ENCODE peak calls at places on chromosomes 16 and 17, in seven cellular contexts. C is lower leg skin; L is thyroid gland; N is aorta; D is cardiac muscle cell; T is thoracic aorta; G is CD8-positive, alpha-beta memory T cell. Y is an unnamed sample.

GRCh38 chr17:14427914-14428639 is 127.2 kb downstream of the HS3ST3B1 start:
- DNase-seq in C (no peak), L (peak; percentile 39), N (no peak), D (no peak), T (no peak), G (peak; percentile 73), Y (no peak)

GRCh38 chr17:31492880-31493655 is 101.6 kb downstream of the RAB11FIP4 start:
- DNase-seq in C (no peak), L (no peak), N (peak; percentile 76), D (no peak), T (no peak), G (no peak), Y (no peak)

GRCh38 chr17:29341726-29342125 is 47.8 kb upstream of the NUFIP2 start:
- DNase-seq in C (no peak), L (no peak), N (no peak), D (no peak), T (no peak), G (no peak), Y (peak; percentile 50)

GRCh38 chr16:70695351-70696070 is 9.7 kb upstream of the MTSS2 start:
- DNase-seq in C (no peak), L (peak; percentile 70), N (no peak), D (peak; percentile 67), T (no peak), G (peak; percentile 41), Y (no peak)

GRCh38 chr16:49559242-49559641 is 185.6 kb downstream of the C16orf78 start:
- DNase-seq in C (no peak), L (no peak), N (no peak), D (no peak), T (no peak), G (no peak), Y (no peak)

GRCh38 chr17:5580974-5581373 is 3.3 kb downstream of the NLRP1 start:
- DNase-seq in C (no peak), L (no peak), N (no peak), D (no peak), T (no peak), G (no peak), Y (no peak)

GRCh38 chr16:1430759-1431496 is at the start of gene PERCC1:
- DNase-seq in C (no peak), L (peak; percentile 63), N (no peak), D (no peak), T (no peak), G (no peak), Y (no peak)

GRCh38 chr17:38922538-38923291 is 2.7 kb upstream of the LASP1NB start:
- DNase-seq in C (peak; percentile 88), L (peak; percentile 93), N (peak; percentile 78), D (no peak), T (no peak), G (no peak), Y (peak; percentile 53)

GRCh38 chr16:17382949-17383348 is 87.8 kb downstream of the XYLT1 start:
- DNase-seq in C (no peak), L (no peak), N (no peak), D (no peak), T (no peak), G (no peak), Y (no peak)

GRCh38 chr17:56978441-56979090 is 635 bp downstream of the SCPEP1 start:
- DNase-seq in C (no peak), L (no peak), N (no peak), D (no peak), T (no peak), G (no peak), Y (peak; percentile 19)

GRCh38 chr17:56976941-56977570 is 875 bp upstream of the SCPEP1 start:
- DNase-seq in C (no peak), L (no peak), N (no peak), D (peak; percentile 47), T (no peak), G (no peak), Y (no peak)

GRCh38 chr17:56982312-56982711 is 4.4 kb downstream of the SCPEP1 start:
- DNase-seq in C (no peak), L (no peak), N (no peak), D (no peak), T (no peak), G (no peak), Y (no peak)

GRCh38 chr17:56977673-56978395 is at the start of gene SCPEP1:
- DNase-seq in C (peak; percentile 96), L (peak; percentile 87), N (peak; percentile 90), D (peak; percentile 93), T (peak; percentile 53), G (peak; percentile 71), Y (peak; percentile 68)

DNA sequence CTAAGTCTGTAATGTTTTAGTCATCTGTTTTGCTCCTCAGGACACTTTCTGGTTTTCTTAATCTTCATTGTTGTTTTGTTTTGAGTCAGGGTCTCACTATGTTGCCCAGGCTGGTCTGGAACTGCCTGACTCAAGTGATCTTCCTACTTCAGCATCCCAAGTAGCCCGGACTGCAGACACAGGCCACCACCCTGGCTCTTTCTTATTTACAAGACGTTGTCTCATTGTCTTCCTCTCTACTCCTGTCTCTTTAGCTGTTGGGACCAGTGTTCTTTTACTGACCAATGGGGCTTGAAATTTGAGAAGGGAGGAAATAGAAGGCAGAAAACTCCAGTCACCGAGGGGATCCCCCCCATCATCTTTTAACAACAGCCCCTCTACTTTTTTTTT is 1.2 kb downstream of the SCPEP1 start:
- DNase-seq in C (no peak), L (no peak), N (no peak), D (no peak), T (no peak), G (no peak), Y (no peak)
- H3K4me3 ChIP-seq in C (no peak overlapping the region), L (no peak overlapping the region), N (no peak overlapping the region), D (no peak overlapping the region), T (peak overlapping the region; percentile 93), G (no peak overlapping the region), Y (peak overlapping the region; percentile 58)

GRCh38 chr16:48246066-48246465 is 1.3 kb downstream of the ABCC11 start:
- DNase-seq in C (no peak), L (no peak), N (no peak), D (no peak), T (no peak), G (no peak), Y (no peak)
- H3K4me3 ChIP-seq in C (no peak overlapping the region), L (peak overlapping the region; percentile 12), N (no peak overlapping the region), D (no peak overlapping the region), T (peak overlapping the region; percentile 99), G (no peak overlapping the region), Y (peak overlapping the region; percentile 81)

GRCh38 chr16:75219088-75219487 is 300 bp downstream of the CTRB1 start:
- DNase-seq in C (no peak), L (peak; percentile 74), N (no peak), D (no peak), T (no peak), G (no peak), Y (no peak)

GRCh38 chr16:75216576-75216975 is 2.2 kb upstream of the CTRB1 start:
- DNase-seq in C (no peak), L (no peak), N (no peak), D (no peak), T (no peak), G (no peak), Y (no peak)

GRCh38 chr16:75219838-75220237 is 1.1 kb downstream of the CTRB1 start:
- DNase-seq in C (no peak), L (peak; percentile 31), N (no peak), D (no peak), T (no peak), G (no peak), Y (no peak)

GRCh38 chr16:75217389-75217851 is 1.4 kb upstream of the CTRB1 start:
- DNase-seq in C (no peak), L (no peak), N (no peak), D (no peak), T (no peak), G (no peak), Y (no peak)

GRCh38 chr16:75218256-75219076 is at the start of gene CTRB1:
- DNase-seq in C (no peak), L (no peak), N (no peak), D (no peak), T (no peak), G (no peak), Y (no peak)
- H3K4me3 ChIP-seq in C (no peak within 1 kb of the TSS), L (no peak within 1 kb of the TSS), N (no peak within 1 kb of the TSS), D (no peak within 1 kb of the TSS), T (no peak within 1 kb of the TSS), G (peak within 1 kb of the TSS; percentile 59), Y (peak within 1 kb of the TSS; percentile 10)

GRCh38 chr16:56137269-56137668 is 54.0 kb upstream of the GNAO1 start:
- DNase-seq in C (no peak), L (no peak), N (no peak), D (no peak), T (no peak), G (no peak), Y (no peak)
- H3K4me3 ChIP-seq in C (no peak overlapping the region), L (no peak overlapping the region), N (no peak overlapping the region), D (no peak overlapping the region), T (no peak overlapping the region), G (no peak overlapping the region), Y (no peak overlapping the region)

DNA sequence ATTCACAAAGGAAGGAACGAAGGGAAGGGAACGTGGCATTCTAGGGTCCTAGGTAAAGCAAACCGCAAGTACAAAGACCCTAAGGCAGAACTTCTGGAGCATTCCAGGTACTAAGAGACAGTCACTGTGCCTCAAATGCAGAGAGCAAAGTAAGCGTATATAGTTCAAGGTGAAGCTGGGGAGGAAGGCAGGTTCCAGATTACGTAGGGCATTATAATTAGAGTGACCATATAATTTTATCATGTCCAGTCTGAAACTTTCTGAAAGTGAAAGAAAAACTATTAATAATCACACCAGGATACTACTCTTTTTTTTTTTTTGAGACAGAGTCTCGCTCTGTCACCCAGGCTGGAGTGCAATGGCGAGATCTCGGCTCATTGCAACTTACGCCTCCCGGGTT is 25.7 kb downstream of the METTL16 start:
- DNase-seq in C (no peak), L (no peak), N (no peak), D (no peak), T (no peak), G (no peak), Y (no peak)
- H3K4me3 ChIP-seq in C (no peak overlapping the region), L (no peak overlapping the region), N (no peak overlapping the region), D (no peak overlapping the region), T (peak overlapping the region; percentile 33), G (no peak overlapping the region), Y (no peak overlapping the region)